ENCODE peak calls at places on chromosomes 4 and X, in eight cellular contexts. One of them, this sample, is unnamed.

GRCh38 chrX:53768451-53769246 is 82.1 kb upstream of the HUWE1 start:
- DNase-seq in glutamatergic neuron: no peak
- DNase-seq in lower lobe of right lung: no peak
- DNase-seq in ACHN: no peak
- DNase-seq in stimulated activated CD4-positive, alpha-beta T cell treated with anti-CD3 and anti-CD28 coated beads, Interleukin-1b, Interleukin-23, amount 100 ng/mL, for 48 hours: no peak
- DNase-seq in ascending aorta: no peak
- DNase-seq in NCI-H345: no peak
- DNase-seq in iPS-NIHi11: no peak
- DNase-seq in this sample: no peak

GRCh38 chrX:72100824-72101351 is 30.8 kb downstream of the RTL5 start:
- DNase-seq in glutamatergic neuron: no peak
- DNase-seq in iPS-NIHi11: no peak
- DNase-seq in ACHN: no peak
- DNase-seq in stimulated activated CD4-positive, alpha-beta T cell treated with anti-CD3 and anti-CD28 coated beads, Interleukin-1b, Interleukin-23, amount 100 ng/mL, for 48 hours: peak
- DNase-seq in ascending aorta: no peak
- DNase-seq in NCI-H345: no peak
- DNase-seq in lower lobe of right lung: no peak
- DNase-seq in this sample: no peak

GRCh38 chr4:1234296-1234695 is 14.6 kb downstream of the CTBP1 start:
- DNase-seq in stimulated activated CD4-positive, alpha-beta T cell treated with anti-CD3 and anti-CD28 coated beads, Interleukin-1b, Interleukin-23, amount 100 ng/mL, for 48 hours: no peak
- DNase-seq in lower lobe of right lung: peak
- DNase-seq in ascending aorta: no peak
- DNase-seq in glutamatergic neuron: no peak
- DNase-seq in iPS-NIHi11: peak
- DNase-seq in ACHN: no peak
- DNase-seq in NCI-H345: no peak
- DNase-seq in this sample: no peak

GRCh38 chr4:183264614-183265013 is 55.5 kb downstream of the CLDN22 start:
- DNase-seq in ascending aorta: no peak
- DNase-seq in glutamatergic neuron: no peak
- DNase-seq in iPS-NIHi11: no peak
- DNase-seq in lower lobe of right lung: no peak
- DNase-seq in NCI-H345: no peak
- DNase-seq in stimulated activated CD4-positive, alpha-beta T cell treated with anti-CD3 and anti-CD28 coated beads, Interleukin-1b, Interleukin-23, amount 100 ng/mL, for 48 hours: no peak
- DNase-seq in ACHN: no peak
- DNase-seq in this sample: no peak

GRCh38 chr4:182212211-182212761 is 30.9 kb upstream of the TENM3 start:
- DNase-seq in iPS-NIHi11: no peak
- DNase-seq in ascending aorta: no peak
- DNase-seq in stimulated activated CD4-positive, alpha-beta T cell treated with anti-CD3 and anti-CD28 coated beads, Interleukin-1b, Interleukin-23, amount 100 ng/mL, for 48 hours: no peak
- DNase-seq in lower lobe of right lung: peak
- DNase-seq in ACHN: no peak
- DNase-seq in NCI-H345: no peak
- DNase-seq in glutamatergic neuron: peak
- DNase-seq in this sample: no peak

GRCh38 chr4:41644288-41644914 is 104.1 kb downstream of the PHOX2B start:
- DNase-seq in ACHN: peak
- DNase-seq in iPS-NIHi11: peak
- DNase-seq in stimulated activated CD4-positive, alpha-beta T cell treated with anti-CD3 and anti-CD28 coated beads, Interleukin-1b, Interleukin-23, amount 100 ng/mL, for 48 hours: peak
- DNase-seq in glutamatergic neuron: peak
- DNase-seq in ascending aorta: no peak
- DNase-seq in NCI-H345: peak
- DNase-seq in lower lobe of right lung: peak
- DNase-seq in this sample: peak

GRCh38 chr4:165600959-165601674 is 222.3 kb downstream of the CPE start:
- DNase-seq in ascending aorta: no peak
- DNase-seq in NCI-H345: no peak
- DNase-seq in lower lobe of right lung: no peak
- DNase-seq in stimulated activated CD4-positive, alpha-beta T cell treated with anti-CD3 and anti-CD28 coated beads, Interleukin-1b, Interleukin-23, amount 100 ng/mL, for 48 hours: no peak
- DNase-seq in glutamatergic neuron: no peak
- DNase-seq in iPS-NIHi11: no peak
- DNase-seq in ACHN: no peak
- DNase-seq in this sample: no peak

GRCh38 chrX:48958635-48959094 is 1.3 kb upstream of the OTUD5 start:
- DNase-seq in ascending aorta: no peak
- DNase-seq in NCI-H345: no peak
- DNase-seq in iPS-NIHi11: no peak
- DNase-seq in ACHN: peak
- DNase-seq in stimulated activated CD4-positive, alpha-beta T cell treated with anti-CD3 and anti-CD28 coated beads, Interleukin-1b, Interleukin-23, amount 100 ng/mL, for 48 hours: peak
- DNase-seq in lower lobe of right lung: no peak
- DNase-seq in glutamatergic neuron: peak
- DNase-seq in this sample: no peak

GRCh38 chr4:74109116-74109791 is 10.3 kb upstream of the CXCL2 start:
- DNase-seq in ACHN: peak
- DNase-seq in iPS-NIHi11: peak
- DNase-seq in lower lobe of right lung: peak
- DNase-seq in NCI-H345: no peak
- DNase-seq in glutamatergic neuron: no peak
- DNase-seq in ascending aorta: no peak
- DNase-seq in stimulated activated CD4-positive, alpha-beta T cell treated with anti-CD3 and anti-CD28 coated beads, Interleukin-1b, Interleukin-23, amount 100 ng/mL, for 48 hours: no peak
- DNase-seq in this sample: no peak

GRCh38 chrX:103792916-103793540 is 16.4 kb downstream of the PLP1 start:
- DNase-seq in ACHN: peak
- DNase-seq in lower lobe of right lung: no peak
- DNase-seq in glutamatergic neuron: no peak
- DNase-seq in NCI-H345: no peak
- DNase-seq in iPS-NIHi11: no peak
- DNase-seq in ascending aorta: no peak
- DNase-seq in stimulated activated CD4-positive, alpha-beta T cell treated with anti-CD3 and anti-CD28 coated beads, Interleukin-1b, Interleukin-23, amount 100 ng/mL, for 48 hours: no peak
- DNase-seq in this sample: no peak

GRCh38 chr4:120293341-120293740 is 226.7 kb upstream of the MAD2L1 start:
- DNase-seq in ascending aorta: no peak
- DNase-seq in stimulated activated CD4-positive, alpha-beta T cell treated with anti-CD3 and anti-CD28 coated beads, Interleukin-1b, Interleukin-23, amount 100 ng/mL, for 48 hours: no peak
- DNase-seq in iPS-NIHi11: no peak
- DNase-seq in glutamatergic neuron: no peak
- DNase-seq in lower lobe of right lung: no peak
- DNase-seq in NCI-H345: no peak
- DNase-seq in ACHN: no peak
- DNase-seq in this sample: no peak

GRCh38 chr4:83691998-83692397 is 156.1 kb downstream of the GPAT3 start:
- DNase-seq in NCI-H345: no peak
- DNase-seq in iPS-NIHi11: no peak
- DNase-seq in lower lobe of right lung: no peak
- DNase-seq in stimulated activated CD4-positive, alpha-beta T cell treated with anti-CD3 and anti-CD28 coated beads, Interleukin-1b, Interleukin-23, amount 100 ng/mL, for 48 hours: no peak
- DNase-seq in ACHN: no peak
- DNase-seq in glutamatergic neuron: no peak
- DNase-seq in ascending aorta: no peak
- DNase-seq in this sample: no peak

GRCh38 chr4:20299515-20299914 is 47.8 kb downstream of the SLIT2 start:
- DNase-seq in stimulated activated CD4-positive, alpha-beta T cell treated with anti-CD3 and anti-CD28 coated beads, Interleukin-1b, Interleukin-23, amount 100 ng/mL, for 48 hours: no peak
- DNase-seq in glutamatergic neuron: no peak
- DNase-seq in lower lobe of right lung: no peak
- DNase-seq in ACHN: peak
- DNase-seq in NCI-H345: no peak
- DNase-seq in iPS-NIHi11: no peak
- DNase-seq in ascending aorta: no peak
- DNase-seq in this sample: no peak

GRCh38 chr4:74394476-74395136 is 29.7 kb downstream of the EREG start:
- DNase-seq in stimulated activated CD4-positive, alpha-beta T cell treated with anti-CD3 and anti-CD28 coated beads, Interleukin-1b, Interleukin-23, amount 100 ng/mL, for 48 hours: no peak
- DNase-seq in iPS-NIHi11: no peak
- DNase-seq in NCI-H345: no peak
- DNase-seq in ACHN: no peak
- DNase-seq in glutamatergic neuron: no peak
- DNase-seq in ascending aorta: no peak
- DNase-seq in lower lobe of right lung: no peak
- DNase-seq in this sample: no peak

GRCh38 chr4:89640620-89641366 is 196.2 kb downstream of the SNCA start:
- DNase-seq in iPS-NIHi11: peak
- DNase-seq in lower lobe of right lung: peak
- DNase-seq in NCI-H345: no peak
- DNase-seq in glutamatergic neuron: peak
- DNase-seq in stimulated activated CD4-positive, alpha-beta T cell treated with anti-CD3 and anti-CD28 coated beads, Interleukin-1b, Interleukin-23, amount 100 ng/mL, for 48 hours: no peak
- DNase-seq in ascending aorta: no peak
- DNase-seq in ACHN: peak
- DNase-seq in this sample: peak

GRCh38 chr4:2260336-2261109 is 1.4 kb downstream of the MXD4 start:
- DNase-seq in ascending aorta: peak
- DNase-seq in glutamatergic neuron: peak
- DNase-seq in stimulated activated CD4-positive, alpha-beta T cell treated with anti-CD3 and anti-CD28 coated beads, Interleukin-1b, Interleukin-23, amount 100 ng/mL, for 48 hours: peak
- DNase-seq in lower lobe of right lung: peak
- DNase-seq in NCI-H345: no peak
- DNase-seq in ACHN: no peak
- DNase-seq in iPS-NIHi11: no peak
- DNase-seq in this sample: no peak

This sample was measured in neural crest cell.